ENCODE peak calls at places on chromosomes 13 and 19, in ten cellular contexts. One of them, this sample, is unnamed.

GRCh38 chr13:51453308-51453958 is 597 bp upstream of the INTS6 start:
- DNase-seq in adrenal gland: peak
- DNase-seq in fibroblast of pulmonary artery: no peak
- DNase-seq in cardiac muscle cell: no peak
- DNase-seq in GM23338: peak
- DNase-seq in fibroblast of the aortic adventitia: no peak
- DNase-seq in fibroblast of mammary gland: no peak
- DNase-seq in GM13976: peak
- DNase-seq in GM20000: peak
- DNase-seq in upper lobe of right lung: peak
- DNase-seq in this sample: no peak

GRCh38 chr19:861756-862528 is 2.5 kb downstream of the CFD start:
- DNase-seq in GM23338: peak
- DNase-seq in fibroblast of the aortic adventitia: no peak
- DNase-seq in cardiac muscle cell: no peak
- DNase-seq in GM20000: peak
- DNase-seq in fibroblast of mammary gland: no peak
- DNase-seq in adrenal gland: peak
- DNase-seq in upper lobe of right lung: peak
- DNase-seq in fibroblast of pulmonary artery: peak
- DNase-seq in GM13976: peak
- DNase-seq in this sample: no peak

GRCh38 chr13:83819611-83820010 is 62.7 kb downstream of the SLITRK1 start:
- DNase-seq in adrenal gland: no peak
- DNase-seq in fibroblast of mammary gland: peak
- DNase-seq in upper lobe of right lung: no peak
- DNase-seq in GM20000: no peak
- DNase-seq in cardiac muscle cell: no peak
- DNase-seq in GM23338: no peak
- DNase-seq in fibroblast of the aortic adventitia: peak
- DNase-seq in fibroblast of pulmonary artery: no peak
- DNase-seq in GM13976: no peak
- DNase-seq in this sample: peak

GRCh38 chr13:44171861-44172260 is 201.8 kb upstream of the SERP2 start:
- DNase-seq in upper lobe of right lung: no peak
- DNase-seq in GM13976: no peak
- DNase-seq in fibroblast of the aortic adventitia: no peak
- DNase-seq in fibroblast of pulmonary artery: no peak
- DNase-seq in fibroblast of mammary gland: no peak
- DNase-seq in cardiac muscle cell: no peak
- DNase-seq in GM23338: no peak
- DNase-seq in GM20000: no peak
- DNase-seq in adrenal gland: no peak
- DNase-seq in this sample: no peak

GRCh38 chr19:12757544-12758274 is 6.1 kb downstream of the BEST2 start:
- DNase-seq in upper lobe of right lung: peak
- DNase-seq in fibroblast of mammary gland: peak
- DNase-seq in fibroblast of pulmonary artery: peak
- DNase-seq in GM13976: peak
- DNase-seq in adrenal gland: peak
- DNase-seq in fibroblast of the aortic adventitia: peak
- DNase-seq in cardiac muscle cell: peak
- DNase-seq in GM20000: peak
- DNase-seq in GM23338: peak
- DNase-seq in this sample: peak

GRCh38 chr13:50358715-50359367 is 343.6 kb downstream of the KCNRG start:
- DNase-seq in fibroblast of the aortic adventitia: no peak
- DNase-seq in GM13976: no peak
- DNase-seq in cardiac muscle cell: no peak
- DNase-seq in GM23338: no peak
- DNase-seq in fibroblast of pulmonary artery: no peak
- DNase-seq in GM20000: no peak
- DNase-seq in fibroblast of mammary gland: no peak
- DNase-seq in upper lobe of right lung: no peak
- DNase-seq in adrenal gland: no peak
- DNase-seq in this sample: no peak

GRCh38 chr13:47033216-47033615 is 136.4 kb upstream of the HTR2A start:
- DNase-seq in cardiac muscle cell: peak
- DNase-seq in fibroblast of the aortic adventitia: peak
- DNase-seq in fibroblast of mammary gland: peak
- DNase-seq in GM20000: no peak
- DNase-seq in fibroblast of pulmonary artery: peak
- DNase-seq in GM23338: no peak
- DNase-seq in GM13976: no peak
- DNase-seq in adrenal gland: peak
- DNase-seq in upper lobe of right lung: no peak
- DNase-seq in this sample: peak

GRCh38 chr13:107476068-107476467 is 739.3 kb downstream of the LIG4 start:
- DNase-seq in adrenal gland: no peak
- DNase-seq in fibroblast of pulmonary artery: no peak
- DNase-seq in GM23338: no peak
- DNase-seq in GM20000: no peak
- DNase-seq in cardiac muscle cell: no peak
- DNase-seq in fibroblast of mammary gland: no peak
- DNase-seq in upper lobe of right lung: no peak
- DNase-seq in GM13976: no peak
- DNase-seq in fibroblast of the aortic adventitia: peak
- DNase-seq in this sample: no peak

GRCh38 chr13:52845334-52845761 is 3.1 kb downstream of the PCDH8 start:
- DNase-seq in fibroblast of pulmonary artery: no peak
- DNase-seq in cardiac muscle cell: no peak
- DNase-seq in GM20000: no peak
- DNase-seq in upper lobe of right lung: no peak
- DNase-seq in adrenal gland: no peak
- DNase-seq in fibroblast of mammary gland: no peak
- DNase-seq in GM13976: no peak
- DNase-seq in GM23338: peak
- DNase-seq in fibroblast of the aortic adventitia: no peak
- DNase-seq in this sample: no peak

GRCh38 chr19:51158474-51159129 is 16.5 kb downstream of the SIGLEC7 start:
- DNase-seq in cardiac muscle cell: peak
- DNase-seq in fibroblast of pulmonary artery: peak
- DNase-seq in GM13976: peak
- DNase-seq in GM20000: peak
- DNase-seq in adrenal gland: peak
- DNase-seq in GM23338: peak
- DNase-seq in upper lobe of right lung: no peak
- DNase-seq in fibroblast of mammary gland: peak
- DNase-seq in fibroblast of the aortic adventitia: peak
- DNase-seq in this sample: no peak

DNA sequence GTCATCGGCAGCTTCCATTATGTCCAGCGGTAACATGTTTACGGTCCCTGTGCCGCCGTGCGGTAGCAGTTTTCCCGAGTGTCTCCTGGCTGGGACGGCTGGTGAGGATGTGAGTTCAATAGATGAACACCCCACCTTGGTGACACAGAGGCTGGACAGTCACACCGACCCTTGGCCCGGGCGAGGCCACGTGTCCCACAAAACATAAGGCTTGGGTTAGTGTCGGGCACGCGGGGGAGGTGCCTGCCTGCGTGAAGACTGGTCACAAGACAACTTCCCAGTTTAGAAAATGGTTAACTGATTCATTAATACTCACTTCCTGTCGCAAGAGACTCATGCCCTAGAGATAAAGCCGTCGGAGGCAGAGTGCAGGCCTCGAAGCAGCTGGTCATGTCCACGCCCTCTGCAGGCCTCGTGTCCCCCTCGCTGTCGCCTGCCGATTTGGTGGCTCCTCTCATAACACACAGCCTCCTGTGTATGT is 17.2 kb downstream of the RASA3 start:
- DNase-seq in cardiac muscle cell: peak
- DNase-seq in fibroblast of the aortic adventitia: peak
- DNase-seq in GM23338: no peak
- DNase-seq in GM13976: no peak
- DNase-seq in upper lobe of right lung: peak
- DNase-seq in GM20000: no peak
- DNase-seq in fibroblast of pulmonary artery: peak
- DNase-seq in adrenal gland: peak
- DNase-seq in fibroblast of mammary gland: peak
- DNase-seq in this sample: peak
- TF ChIP-seq CTCF in cardiac muscle cell: peak
- TF ChIP-seq CTCF in fibroblast of the aortic adventitia: no peak
- TF ChIP-seq CTCF in GM23338: no peak
- TF ChIP-seq CTCF in GM13976: no peak
- TF ChIP-seq CTCF in upper lobe of right lung: no peak
- TF ChIP-seq CTCF in GM20000: no peak
- TF ChIP-seq CTCF in fibroblast of pulmonary artery: peak
- TF ChIP-seq CTCF in adrenal gland: no peak
- TF ChIP-seq CTCF in fibroblast of mammary gland: no peak
- TF ChIP-seq CTCF in this sample: peak

GRCh38 chr13:43019811-43020210 is 3.6 kb upstream of the DNAJC15 start:
- DNase-seq in GM23338: no peak
- DNase-seq in adrenal gland: no peak
- DNase-seq in upper lobe of right lung: no peak
- DNase-seq in cardiac muscle cell: no peak
- DNase-seq in GM20000: no peak
- DNase-seq in fibroblast of the aortic adventitia: peak
- DNase-seq in GM13976: no peak
- DNase-seq in fibroblast of mammary gland: no peak
- DNase-seq in fibroblast of pulmonary artery: no peak
- DNase-seq in this sample: no peak

GRCh38 chr13:43026262-43026661 is 2.9 kb downstream of the DNAJC15 start:
- DNase-seq in GM13976: no peak
- DNase-seq in cardiac muscle cell: peak
- DNase-seq in adrenal gland: no peak
- DNase-seq in upper lobe of right lung: no peak
- DNase-seq in fibroblast of mammary gland: peak
- DNase-seq in GM20000: no peak
- DNase-seq in fibroblast of the aortic adventitia: peak
- DNase-seq in GM23338: no peak
- DNase-seq in fibroblast of pulmonary artery: no peak
- DNase-seq in this sample: no peak

GRCh38 chr13:43020794-43021193 is 2.6 kb upstream of the DNAJC15 start:
- DNase-seq in fibroblast of pulmonary artery: no peak
- DNase-seq in GM20000: no peak
- DNase-seq in adrenal gland: no peak
- DNase-seq in cardiac muscle cell: no peak
- DNase-seq in GM13976: no peak
- DNase-seq in upper lobe of right lung: no peak
- DNase-seq in fibroblast of the aortic adventitia: no peak
- DNase-seq in GM23338: no peak
- DNase-seq in fibroblast of mammary gland: no peak
- DNase-seq in this sample: no peak

GRCh38 chr13:43021926-43022670 is 1.3 kb upstream of the DNAJC15 start:
- DNase-seq in fibroblast of pulmonary artery: peak
- DNase-seq in GM13976: no peak
- DNase-seq in cardiac muscle cell: peak
- DNase-seq in adrenal gland: no peak
- DNase-seq in GM23338: no peak
- DNase-seq in fibroblast of mammary gland: no peak
- DNase-seq in fibroblast of the aortic adventitia: peak
- DNase-seq in upper lobe of right lung: no peak
- DNase-seq in GM20000: no peak
- DNase-seq in this sample: no peak

GRCh38 chr13:43023244-43023931 is at the start of gene DNAJC15:
- DNase-seq in cardiac muscle cell: peak
- DNase-seq in GM20000: peak
- DNase-seq in GM23338: peak
- DNase-seq in upper lobe of right lung: peak
- DNase-seq in fibroblast of pulmonary artery: peak
- DNase-seq in fibroblast of the aortic adventitia: peak
- DNase-seq in adrenal gland: peak
- DNase-seq in fibroblast of mammary gland: peak
- DNase-seq in GM13976: peak
- DNase-seq in this sample: peak
- TF ChIP-seq CTCF in cardiac muscle cell: peak
- TF ChIP-seq CTCF in GM20000: no peak
- TF ChIP-seq CTCF in GM23338: peak
- TF ChIP-seq CTCF in upper lobe of right lung: peak
- TF ChIP-seq CTCF in fibroblast of pulmonary artery: peak
- TF ChIP-seq CTCF in fibroblast of the aortic adventitia: no peak
- TF ChIP-seq CTCF in adrenal gland: peak
- TF ChIP-seq CTCF in fibroblast of mammary gland: no peak
- TF ChIP-seq CTCF in GM13976: peak
- TF ChIP-seq CTCF in this sample: no peak

DNA sequence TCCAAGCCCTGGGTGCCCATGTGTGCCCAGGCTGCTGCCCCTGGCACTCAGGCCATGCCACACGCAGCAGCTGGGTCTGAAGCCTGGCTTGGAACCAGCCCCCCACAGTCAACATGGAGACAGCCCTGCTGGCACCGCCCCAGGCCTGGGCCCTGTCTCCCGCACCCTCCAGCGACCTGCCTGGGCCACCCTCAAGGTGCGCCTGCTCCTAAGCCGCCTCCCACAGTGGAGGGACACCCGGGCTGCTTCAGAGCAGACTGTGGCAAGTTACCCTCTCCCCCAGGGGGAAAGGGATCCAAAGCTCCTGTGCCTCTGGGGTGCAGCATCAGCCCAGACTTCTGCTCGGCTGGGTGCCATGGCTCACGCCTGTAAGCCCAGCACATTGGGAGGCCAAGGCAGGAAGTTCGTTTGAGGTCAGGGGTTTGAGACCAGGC is 15.8 kb downstream of the ELL start:
- DNase-seq in adrenal gland: no peak
- DNase-seq in cardiac muscle cell: no peak
- DNase-seq in GM23338: no peak
- DNase-seq in GM20000: no peak
- DNase-seq in upper lobe of right lung: no peak
- DNase-seq in fibroblast of the aortic adventitia: no peak
- DNase-seq in fibroblast of mammary gland: no peak
- DNase-seq in fibroblast of pulmonary artery: no peak
- DNase-seq in GM13976: no peak
- DNase-seq in this sample: no peak
- TF ChIP-seq CTCF in adrenal gland: no peak
- TF ChIP-seq CTCF in cardiac muscle cell: no peak
- TF ChIP-seq CTCF in GM23338: no peak
- TF ChIP-seq CTCF in GM20000: no peak
- TF ChIP-seq CTCF in upper lobe of right lung: no peak
- TF ChIP-seq CTCF in fibroblast of the aortic adventitia: no peak
- TF ChIP-seq CTCF in fibroblast of mammary gland: no peak
- TF ChIP-seq CTCF in fibroblast of pulmonary artery: no peak
- TF ChIP-seq CTCF in GM13976: no peak
- TF ChIP-seq CTCF in this sample: no peak

DNA sequence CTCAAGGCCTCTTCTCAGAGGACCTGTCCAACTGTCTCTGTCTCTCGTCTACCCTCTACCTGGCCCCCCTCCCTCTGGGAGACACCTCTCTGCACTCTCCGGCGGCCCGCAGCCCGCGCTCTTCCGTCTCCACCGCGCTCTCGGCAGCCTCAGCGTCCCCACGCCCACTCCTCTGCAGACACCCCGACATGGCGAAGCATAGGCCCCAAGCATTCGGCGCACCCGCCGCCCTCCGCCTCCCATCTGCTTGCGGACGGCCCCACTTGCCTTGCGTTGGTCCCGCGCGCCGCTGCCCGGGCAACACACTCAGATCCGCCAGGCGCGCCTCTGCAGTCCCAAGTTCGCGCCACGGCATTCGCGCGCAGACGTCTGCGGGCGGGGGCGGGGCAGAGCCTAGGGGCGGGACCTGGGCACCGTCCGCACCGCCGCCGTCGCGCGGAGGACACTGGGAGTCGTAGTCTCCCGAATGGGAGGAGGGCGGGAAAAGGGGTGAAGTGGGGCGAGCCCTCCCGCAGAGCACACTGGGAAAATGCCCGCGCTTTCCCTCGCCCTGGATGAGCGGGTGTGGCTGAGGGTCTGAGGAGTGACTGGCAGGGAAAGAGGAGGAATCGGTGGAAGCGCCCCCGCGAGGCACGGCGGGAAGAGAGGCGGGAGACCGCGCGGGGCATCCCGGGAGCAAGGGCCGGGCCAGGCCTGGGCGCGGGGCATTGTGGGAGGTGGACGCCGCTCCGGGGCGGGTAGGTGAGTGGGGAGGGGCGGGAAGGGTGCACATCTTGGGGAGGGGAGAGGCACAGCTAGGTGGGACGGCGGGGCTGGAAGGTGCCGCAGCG is at the start of the genes LIG1 and ZSWIM9:
- DNase-seq in upper lobe of right lung: peak
- DNase-seq in fibroblast of mammary gland: peak
- DNase-seq in fibroblast of the aortic adventitia: peak
- DNase-seq in cardiac muscle cell: peak
- DNase-seq in GM20000: peak
- DNase-seq in GM13976: peak
- DNase-seq in adrenal gland: peak
- DNase-seq in fibroblast of pulmonary artery: peak
- DNase-seq in GM23338: peak
- DNase-seq in this sample: peak
- TF ChIP-seq CTCF in upper lobe of right lung: no peak
- TF ChIP-seq CTCF in fibroblast of mammary gland: no peak
- TF ChIP-seq CTCF in fibroblast of the aortic adventitia: peak
- TF ChIP-seq CTCF in cardiac muscle cell: peak
- TF ChIP-seq CTCF in GM20000: no peak
- TF ChIP-seq CTCF in GM13976: no peak
- TF ChIP-seq CTCF in adrenal gland: no peak
- TF ChIP-seq CTCF in fibroblast of pulmonary artery: no peak
- TF ChIP-seq CTCF in GM23338: no peak
- TF ChIP-seq CTCF in this sample: peak